ENCODE peak calls at places on chromosomes 7 and 10, in nine cellular contexts. Z is epithelial cell of esophagus, F is transverse colon, C is psoas muscle, T is cardiac fibroblast, A is dorsolateral prefrontal cortex, S is AG04449, W is fibroblast of pulmonary artery, K is astrocyte of the cerebellum. E is an unnamed sample.

GRCh38 chr7:135771961-135772638 is 23.5 kb upstream of the FAM180A start:
- DNase-seq in S (no peak), K (peak), F (no peak), A (no peak), T (peak), W (peak), C (no peak), Z (peak), E (no peak)

GRCh38 chr10:6498771-6499170 is 81.3 kb downstream of the PRKCQ start:
- DNase-seq in Z (peak), A (no peak), K (no peak), F (no peak), T (no peak), S (no peak), W (no peak), C (no peak), E (no peak)

GRCh38 chr7:114922151-114922651 is 307 bp downstream of the MDFIC start:
- DNase-seq in C (peak), K (no peak), A (no peak), F (peak), Z (peak), W (peak), T (peak), S (no peak), E (no peak)

GRCh38 chr10:6667679-6668270 is 87.7 kb upstream of the PRKCQ start:
- DNase-seq in Z (peak), C (no peak), F (peak), S (no peak), W (peak), A (no peak), K (peak), T (peak), E (peak)

GRCh38 chr10:123157210-123157609 is 3.0 kb downstream of the BUB3 start:
- DNase-seq in C (no peak), F (no peak), Z (peak), T (no peak), K (no peak), W (peak), A (no peak), S (no peak), E (no peak)

GRCh38 chr10:15300697-15301096 is 70.4 kb downstream of the FAM171A1 start:
- DNase-seq in W (no peak), S (no peak), T (peak), C (no peak), Z (no peak), F (no peak), K (no peak), A (no peak), E (no peak)

GRCh38 chr10:50653142-50653541 is 29.4 kb upstream of the SGMS1 start:
- DNase-seq in A (no peak), W (peak), Z (peak), K (peak), T (peak), C (no peak), F (no peak), S (no peak), E (no peak)

GRCh38 chr7:32506266-32507054 is 11.2 kb downstream of the AVL9 start:
- DNase-seq in K (peak), Z (peak), F (no peak), W (peak), S (peak), C (no peak), A (no peak), T (peak), E (peak)

GRCh38 chr7:1244701-1245526 is 12.2 kb downstream of the UNCX start:
- DNase-seq in Z (no peak), T (no peak), K (no peak), A (no peak), C (peak), W (no peak), S (no peak), F (no peak), E (no peak)

GRCh38 chr7:37287093-37287492 is 161.6 kb downstream of the ELMO1 start:
- DNase-seq in T (no peak), Z (no peak), S (no peak), W (no peak), C (no peak), A (no peak), K (no peak), F (no peak), E (no peak)

GRCh38 chr10:93565421-93565820 is 1.0 kb upstream of the FFAR4 start:
- DNase-seq in W (no peak), T (no peak), K (no peak), A (no peak), Z (no peak), C (no peak), F (no peak), S (no peak), E (no peak)
- H3K4me3 ChIP-seq in W (no peak), T (no peak), K (no peak), A (no peak), Z (no peak), C (no peak), F (no peak), S (no peak), E (no peak)

DNA sequence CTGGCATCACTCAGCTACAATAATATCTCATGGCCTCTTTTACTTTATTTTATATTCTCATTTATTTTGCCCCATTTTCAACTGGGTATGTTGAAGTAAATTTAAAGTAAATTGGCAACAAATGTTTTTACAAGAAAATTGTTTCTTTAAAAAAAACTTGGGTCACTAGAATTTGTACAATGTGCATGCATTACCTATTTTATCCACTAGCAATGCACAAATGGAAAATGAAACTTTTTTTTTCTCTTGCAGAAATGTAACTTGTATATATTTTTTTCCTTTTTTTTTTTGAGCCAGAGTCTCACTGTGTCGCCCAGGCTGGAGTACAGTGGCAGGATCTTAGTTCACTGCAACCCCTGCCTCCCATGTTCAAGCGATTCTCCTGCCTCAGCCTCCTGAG is 10.3 kb upstream of the H2AZ2 start:
- DNase-seq in K (no peak), Z (no peak), T (no peak), S (no peak), F (no peak), W (no peak), C (no peak), A (no peak), E (no peak)
- TF ChIP-seq CTCF in K (no peak), Z (peak), T (peak), S (no peak), F (no peak), W (peak), C (peak), A (peak), E (no peak)

GRCh38 chr7:120740348-120740747 is 117.6 kb downstream of the TSPAN12 start:
- DNase-seq in T (peak), A (no peak), W (peak), Z (no peak), S (no peak), K (peak), F (no peak), C (no peak), E (no peak)
- H3K4me3 ChIP-seq in T (no peak), A (no peak), W (no peak), Z (no peak), S (no peak), K (no peak), F (no peak), C (peak), E (no peak)

GRCh38 chr10:132370426-132371340 is 26.3 kb upstream of the PWWP2B start:
- DNase-seq in A (peak), K (no peak), S (no peak), C (no peak), Z (no peak), W (no peak), F (no peak), T (no peak), E (no peak)

GRCh38 chr10:132369636-132370185 is 27.3 kb upstream of the PWWP2B start:
- DNase-seq in Z (no peak), A (peak), C (no peak), F (no peak), W (no peak), T (no peak), K (no peak), S (no peak), E (no peak)

GRCh38 chr10:132373241-132373955 is 23.6 kb upstream of the PWWP2B start:
- DNase-seq in S (no peak), A (peak), K (no peak), Z (no peak), W (no peak), F (no peak), C (no peak), T (no peak), E (no peak)

GRCh38 chr10:132372516-132373095 is 24.4 kb upstream of the PWWP2B start:
- DNase-seq in Z (no peak), S (no peak), K (no peak), W (no peak), F (no peak), A (peak), C (no peak), T (no peak), E (no peak)

GRCh38 chr10:132371641-132372081 is 25.3 kb upstream of the PWWP2B start:
- DNase-seq in F (no peak), K (no peak), W (no peak), Z (no peak), C (no peak), S (no peak), T (no peak), A (peak), E (no peak)
- TF ChIP-seq CTCF in F (no peak), K (peak), W (peak), Z (peak), C (no peak), S (peak), T (peak), A (no peak), E (peak)

DNA sequence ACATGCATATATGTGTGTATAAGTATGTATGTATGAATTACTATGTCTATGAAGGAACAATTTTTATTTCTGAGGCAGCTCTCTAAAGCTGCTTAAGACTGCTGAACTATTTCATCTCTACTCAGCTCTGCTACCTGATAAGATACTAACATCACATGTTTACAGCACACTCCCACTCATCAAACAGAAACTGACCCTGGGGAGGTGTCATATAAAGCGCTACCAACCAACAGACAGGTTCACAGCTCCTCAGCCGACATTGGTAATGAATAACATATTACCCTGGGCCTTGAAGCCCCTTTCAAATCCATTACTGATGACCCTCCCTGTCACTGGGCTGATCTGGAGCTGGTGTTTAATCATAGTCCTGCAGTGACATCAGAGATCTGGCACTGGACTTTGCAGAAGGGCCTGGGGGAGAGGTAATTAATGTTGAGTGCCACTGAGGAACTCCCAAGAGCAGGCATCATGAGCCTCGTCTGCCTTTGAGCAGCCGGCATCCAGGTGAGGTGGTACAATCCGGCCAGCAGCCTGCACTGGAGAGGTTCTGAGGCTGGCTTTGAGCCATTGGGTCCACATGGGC is 306.6 kb upstream of the NFE2L3 start:
- DNase-seq in Z (no peak), C (no peak), K (no peak), F (no peak), T (no peak), W (no peak), A (no peak), S (no peak), E (no peak)
- H3K4me3 ChIP-seq in Z (no peak), C (no peak), K (no peak), F (no peak), T (no peak), W (no peak), A (no peak), S (no peak), E (no peak)

GRCh38 chr7:38374507-38374906 is 101.1 kb upstream of the TARP start:
- DNase-seq in Z (no peak), W (peak), T (peak), A (no peak), K (peak), C (no peak), F (no peak), S (no peak), E (no peak)
- TF ChIP-seq CTCF in Z (peak), W (peak), T (peak), A (peak), K (peak), C (peak), F (peak), S (peak), E (peak)